ENCODE peak calls at places on chromosomes 16 and 17, in nine cellular contexts. E, L, O, H, P, X, R, Q and V are unnamed samples.

GRCh38 chr16:89952049-89952448 is 3.5 kb downstream of the DEF8 start:
- DNase-seq in P (no peak), O (no peak), Q (no peak), R (no peak), H (no peak), X (no peak), L (no peak), E (no peak), V (no peak)

GRCh38 chr17:48258317-48258716 is 150.8 kb downstream of the SNX11 start:
- DNase-seq in X (no peak), P (no peak), R (no peak), E (no peak), L (no peak), O (no peak), H (no peak), Q (no peak), V (no peak)

GRCh38 chr16:82043680-82044584 is 8.9 kb downstream of the HSD17B2 start:
- DNase-seq in R (no peak), X (no peak), O (peak; percentile 45), Q (no peak), E (no peak), L (no peak), P (peak; percentile 61), H (no peak), V (no peak)

GRCh38 chr16:52446076-52446475 is 100.9 kb downstream of the TOX3 start:
- DNase-seq in O (no peak), L (no peak), Q (no peak), P (no peak), X (no peak), H (no peak), E (no peak), R (no peak), V (no peak)

GRCh38 chr17:81340606-81341346 is 45.7 kb upstream of the SLC38A10 start:
- DNase-seq in O (no peak), H (no peak), L (no peak), X (peak; percentile 59), Q (no peak), R (no peak), E (no peak), P (no peak), V (peak; percentile 60)

GRCh38 chr16:5175263-5175662 is 77.7 kb upstream of the EEF2KMT start:
- DNase-seq in R (no peak), O (no peak), H (no peak), X (no peak), Q (no peak), L (no peak), P (no peak), E (no peak), V (no peak)

GRCh38 chr17:78433780-78434335 is 55.4 kb downstream of the PGS1 start:
- DNase-seq in O (no peak), L (no peak), E (no peak), P (no peak), X (no peak), Q (no peak), R (no peak), H (no peak), V (no peak)

GRCh38 chr17:7417056-7417655 is 3.0 kb upstream of the SPEM1 start:
- DNase-seq in P (no peak), R (no peak), O (no peak), H (no peak), X (no peak), E (no peak), L (no peak), Q (no peak), V (no peak)

GRCh38 chr16:85936761-85937343 is 37.9 kb downstream of the IRF8 start:
- DNase-seq in Q (peak; percentile 60), O (no peak), R (no peak), H (no peak), E (no peak), X (no peak), P (no peak), L (no peak), V (no peak)